ENCODE peak calls at places on chromosomes 2 and 18, in four cellular contexts. N is HepG2, Q is K562, V is H1. E is an unnamed sample.

GRCh38 chr2:46239847-46240181 is 57.4 kb upstream of the EPAS1 start:
- DNase-seq in V (no peak), N (no peak), Q (no peak), E (no peak)

GRCh38 chr2:131044078-131044756 is 49.0 kb downstream of the FAM168B start:
- DNase-seq in N (no peak), V (no peak), Q (no peak), E (no peak)

GRCh38 chr18:53004798-53005197 is 664.8 kb downstream of the DCC start:
- DNase-seq in Q (no peak), V (no peak), N (no peak), E (no peak)

GRCh38 chr2:208454861-208455260 is 48.3 kb downstream of the PTH2R start:
- DNase-seq in Q (no peak), V (no peak), N (no peak), E (no peak)

GRCh38 chr2:100281521-100282438 is 40.5 kb downstream of the LONRF2 start:
- DNase-seq in V (no peak), N (no peak), Q (peak), E (no peak)

GRCh38 chr18:44636241-44636640 is 44.4 kb upstream of the SETBP1 start:
- DNase-seq in Q (no peak), N (no peak), V (no peak), E (no peak)

GRCh38 chr2:113240150-113240914 is 38.4 kb downstream of the PAX8 start:
- DNase-seq in V (no peak), Q (no peak), N (no peak), E (peak)

GRCh38 chr2:226638576-226638975 is 161.0 kb downstream of the IRS1 start:
- DNase-seq in Q (peak), N (no peak), V (no peak), E (no peak)

GRCh38 chr2:2116657-2117056 is 214.4 kb downstream of the MYT1L start:
- DNase-seq in Q (no peak), N (no peak), V (no peak), E (no peak)

GRCh38 chr18:29430416-29430815 is 1253.5 kb upstream of the CDH2 start:
- DNase-seq in V (no peak), Q (no peak), N (no peak), E (no peak)

GRCh38 chr2:196652869-196653268 is 13.4 kb downstream of the CCDC150 start:
- DNase-seq in N (no peak), Q (no peak), V (no peak), E (no peak)

GRCh38 chr2:51971136-51971535 is 939.2 kb upstream of the NRXN1 start:
- DNase-seq in Q (no peak), V (no peak), N (no peak), E (no peak)

GRCh38 chr18:50711401-50711800 is 108.4 kb downstream of the MRO start:
- DNase-seq in N (no peak), V (no peak), Q (no peak), E (no peak)

GRCh38 chr2:117360586-117360985 is 453.9 kb upstream of the DDX18 start:
- DNase-seq in Q (no peak), N (no peak), V (no peak), E (no peak)

GRCh38 chr18:9082763-9083510 is 19.6 kb upstream of the NDUFV2 start:
- DNase-seq in Q (no peak), N (no peak), V (no peak), E (no peak)

GRCh38 chr2:240893363-240893828 is 2.6 kb downstream of the MAB21L4 start:
- DNase-seq in V (no peak), Q (no peak), N (no peak), E (no peak)

GRCh38 chr2:240960963-240961876 is 37.2 kb upstream of the SNED1 start:
- DNase-seq in Q (no peak), N (peak), V (no peak), E (no peak)

GRCh38 chr2:102839668-102840388 is 78.0 kb downstream of the TMEM182 start:
- DNase-seq in N (peak), V (peak), Q (peak), E (peak)

GRCh38 chr2:158006961-158007664 is 94.6 kb upstream of the UPP2 start:
- DNase-seq in V (no peak), Q (no peak), N (no peak), E (peak)

GRCh38 chr2:216857131-216857550 is 2.7 kb downstream of the TNP1 start:
- DNase-seq in V (no peak), Q (no peak), N (no peak), E (no peak)

GRCh38 chr2:240353944-240354343 is 81.5 kb upstream of the GPC1 start:
- DNase-seq in N (no peak), Q (no peak), V (no peak), E (no peak)

GRCh38 chr2:124018894-124019293 is 6.2 kb upstream of the CNTNAP5 start:
- DNase-seq in V (no peak), Q (no peak), N (no peak), E (no peak)

GRCh38 chr2:105749583-105750399 is 5.1 kb downstream of the NCK2 start:
- DNase-seq in V (no peak), Q (no peak), N (no peak), E (no peak)

GRCh38 chr2:172859821-172860707 is 124.4 kb downstream of the RAPGEF4 start:
- DNase-seq in N (no peak), V (no peak), Q (no peak), E (no peak)

GRCh38 chr2:2846379-2847130 is 515.5 kb upstream of the MYT1L start:
- DNase-seq in N (no peak), V (no peak), Q (no peak), E (no peak)

GRCh38 chr2:202378661-202379338 is 2.7 kb downstream of the BMPR2 start:
- DNase-seq in V (no peak), Q (no peak), N (no peak), E (no peak)

GRCh38 chr2:64698668-64699444 is 45.1 kb upstream of the SERTAD2 start:
- DNase-seq in V (no peak), N (peak), Q (no peak), E (peak)

GRCh38 chr2:231007159-231008045 is 11.5 kb downstream of the SPATA3 start:
- DNase-seq in V (no peak), Q (no peak), N (peak), E (no peak)

GRCh38 chr2:230048010-230048671 is 20.6 kb downstream of the SLC16A14 start:
- DNase-seq in N (no peak), V (no peak), Q (no peak), E (no peak)

GRCh38 chr2:235430366-235431083 is 63.3 kb upstream of the AGAP1 start:
- DNase-seq in N (no peak), Q (no peak), V (no peak), E (no peak)

GRCh38 chr2:148044322-148044721 is 23.4 kb downstream of the MBD5 start:
- DNase-seq in V (no peak), N (no peak), Q (no peak), E (peak)

GRCh38 chr2:191127235-191127634 is 23.6 kb downstream of the STAT4 start:
- DNase-seq in V (no peak), Q (no peak), N (no peak), E (no peak)

GRCh38 chr2:70104231-70105111 is 17.2 kb downstream of the PCBP1 start:
- DNase-seq in V (no peak), N (peak), Q (peak), E (no peak)
- TF ChIP-seq HDAC2 in V (no peak), N (no peak), Q (peak), E (no peak)

DNA sequence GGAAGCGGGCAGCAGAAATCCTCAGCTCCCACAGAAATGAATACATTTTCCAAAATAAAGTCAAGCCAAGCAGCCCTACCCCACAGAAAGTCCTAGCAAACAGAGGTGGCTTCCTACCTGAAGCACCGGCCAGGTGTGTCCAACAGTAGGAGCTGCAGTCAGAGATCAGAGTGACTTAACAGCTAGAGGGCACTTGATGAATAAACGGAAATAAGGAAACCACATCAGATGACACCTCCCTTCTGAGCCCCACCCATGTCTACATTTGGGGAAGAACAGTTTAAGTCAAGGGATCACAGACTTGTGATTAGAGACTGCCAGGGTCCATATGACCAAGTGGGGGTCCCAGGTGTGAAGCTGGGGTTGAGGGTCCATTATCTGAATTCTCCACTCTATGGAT is at the start of gene CXCR1:
- DNase-seq in V (no peak), Q (no peak), N (no peak), E (no peak)
- TF ChIP-seq JUN in V (no peak), Q (no peak), N (no peak), E (no peak)

DNA sequence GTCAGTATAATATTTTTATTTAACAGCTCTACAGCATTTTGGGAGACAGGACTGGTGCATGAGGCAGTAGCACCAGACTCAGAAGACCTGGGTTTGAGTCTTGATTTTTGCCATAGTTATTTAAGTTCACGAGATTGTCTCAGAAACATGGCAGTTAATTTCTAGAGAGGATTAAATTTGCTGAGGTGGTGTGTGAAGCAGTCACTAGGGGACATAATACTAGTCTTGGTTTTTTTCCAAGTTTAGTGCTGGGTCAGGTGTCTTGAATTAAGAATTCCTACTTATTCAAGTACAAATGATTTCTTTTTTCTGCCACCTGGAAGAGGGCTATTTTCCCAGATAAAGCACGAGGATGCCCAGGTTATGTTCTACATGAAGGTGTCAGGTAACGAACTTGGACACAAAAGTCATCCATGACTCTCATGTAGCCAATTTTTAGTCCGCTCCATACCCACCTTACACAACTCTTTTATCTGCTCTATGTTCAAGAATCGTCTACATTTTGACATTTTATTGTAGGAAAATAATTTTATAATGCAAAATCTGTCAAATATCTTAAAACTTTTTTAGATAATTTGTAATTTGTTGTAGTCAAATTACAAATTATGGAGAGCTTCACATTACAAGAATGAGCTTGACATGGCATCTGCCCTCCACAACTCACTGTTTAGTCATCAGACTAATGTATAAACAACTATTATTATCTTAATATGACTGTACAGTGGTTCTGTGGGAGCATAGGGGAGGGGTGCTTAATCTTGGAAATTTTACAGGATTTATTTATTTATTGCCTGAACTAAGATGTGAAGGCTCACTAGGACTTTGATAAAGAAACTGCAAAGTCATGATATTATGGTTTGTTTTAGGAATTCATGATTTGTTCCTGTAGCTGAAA is 1.6 kb downstream of the MARCHF7 start:
- DNase-seq in Q (peak), N (peak), V (no peak), E (peak)
- TF ChIP-seq HDAC2 in Q (no peak), N (no peak), V (no peak), E (no peak)

GRCh38 chr2:176637134-176637496 is 367.9 kb downstream of the MTX2 start:
- DNase-seq in N (no peak), V (no peak), Q (no peak), E (no peak)
- TF ChIP-seq JUN in N (no peak), V (no peak), Q (no peak), E (no peak)

GRCh38 chr2:237702439-237703397 is 75.3 kb downstream of the LRRFIP1 start:
- DNase-seq in Q (no peak), V (no peak), N (no peak), E (no peak)
- TF ChIP-seq HDAC2 in Q (no peak), V (no peak), N (no peak), E (no peak)